ENCODE peak calls at places on chromosome 4, in seven cellular contexts. One of them, this sample, is unnamed.

GRCh38 chr4:173879286-173879908 is 349.4 kb upstream of the HAND2 start:
- DNase-seq in SJSA1: no peak
- DNase-seq in CD4-positive, alpha-beta T cell: no peak
- DNase-seq in AG04450: no peak
- DNase-seq in tibial nerve: no peak
- DNase-seq in thoracic aorta: no peak
- DNase-seq in lung: no peak
- DNase-seq in this sample: no peak

GRCh38 chr4:11194431-11194830 is 234.3 kb downstream of the HS3ST1 start:
- DNase-seq in SJSA1: no peak
- DNase-seq in CD4-positive, alpha-beta T cell: no peak
- DNase-seq in AG04450: no peak
- DNase-seq in tibial nerve: no peak
- DNase-seq in thoracic aorta: no peak
- DNase-seq in lung: no peak
- DNase-seq in this sample: no peak

GRCh38 chr4:71200944-71201533 is 137.8 kb upstream of the SLC4A4 start:
- DNase-seq in SJSA1: no peak
- DNase-seq in CD4-positive, alpha-beta T cell: no peak
- DNase-seq in AG04450: no peak
- DNase-seq in tibial nerve: no peak
- DNase-seq in thoracic aorta: no peak
- DNase-seq in lung: no peak
- DNase-seq in this sample: no peak

GRCh38 chr4:54017974-54018373 is 46.4 kb downstream of the CHIC2 start:
- DNase-seq in SJSA1: no peak
- DNase-seq in CD4-positive, alpha-beta T cell: no peak
- DNase-seq in AG04450: no peak
- DNase-seq in tibial nerve: no peak
- DNase-seq in thoracic aorta: no peak
- DNase-seq in lung: no peak
- DNase-seq in this sample: no peak

GRCh38 chr4:108045687-108046024 is 56.0 kb downstream of the HADH start:
- DNase-seq in SJSA1: no peak
- DNase-seq in CD4-positive, alpha-beta T cell: no peak
- DNase-seq in AG04450: no peak
- DNase-seq in tibial nerve: peak; percentile 18
- DNase-seq in thoracic aorta: no peak
- DNase-seq in lung: peak; percentile 57
- DNase-seq in this sample: no peak

GRCh38 chr4:104747635-104748034 is 252.9 kb upstream of the CXXC4 start:
- DNase-seq in SJSA1: no peak
- DNase-seq in CD4-positive, alpha-beta T cell: no peak
- DNase-seq in AG04450: no peak
- DNase-seq in tibial nerve: no peak
- DNase-seq in thoracic aorta: no peak
- DNase-seq in lung: no peak
- DNase-seq in this sample: no peak

GRCh38 chr4:56654238-56654632 is 26.9 kb downstream of the HOPX start:
- DNase-seq in SJSA1: no peak
- DNase-seq in CD4-positive, alpha-beta T cell: no peak
- DNase-seq in AG04450: no peak
- DNase-seq in tibial nerve: no peak
- DNase-seq in thoracic aorta: no peak
- DNase-seq in lung: no peak
- DNase-seq in this sample: no peak

GRCh38 chr4:79864470-79865190 is 208.4 kb downstream of the ANTXR2 start:
- DNase-seq in SJSA1: no peak
- DNase-seq in CD4-positive, alpha-beta T cell: no peak
- DNase-seq in AG04450: no peak
- DNase-seq in tibial nerve: no peak
- DNase-seq in thoracic aorta: no peak
- DNase-seq in lung: no peak
- DNase-seq in this sample: no peak

GRCh38 chr4:56197387-56197786 is 189.9 kb downstream of the AASDH start:
- DNase-seq in SJSA1: no peak
- DNase-seq in CD4-positive, alpha-beta T cell: no peak
- DNase-seq in AG04450: no peak
- DNase-seq in tibial nerve: no peak
- DNase-seq in thoracic aorta: no peak
- DNase-seq in lung: no peak
- DNase-seq in this sample: no peak

GRCh38 chr4:98113005-98113404 is 30.3 kb downstream of the STPG2 start:
- DNase-seq in SJSA1: no peak
- DNase-seq in CD4-positive, alpha-beta T cell: no peak
- DNase-seq in AG04450: no peak
- DNase-seq in tibial nerve: no peak
- DNase-seq in thoracic aorta: no peak
- DNase-seq in lung: no peak
- DNase-seq in this sample: no peak

GRCh38 chr4:86730310-86730709 is 118.9 kb downstream of the SLC10A6 start:
- DNase-seq in SJSA1: no peak
- DNase-seq in CD4-positive, alpha-beta T cell: no peak
- DNase-seq in AG04450: no peak
- DNase-seq in tibial nerve: no peak
- DNase-seq in thoracic aorta: no peak
- DNase-seq in lung: no peak
- DNase-seq in this sample: no peak

GRCh38 chr4:113741971-113742370 is 19.6 kb downstream of the CAMK2D start:
- DNase-seq in SJSA1: no peak
- DNase-seq in CD4-positive, alpha-beta T cell: no peak
- DNase-seq in AG04450: no peak
- DNase-seq in tibial nerve: no peak
- DNase-seq in thoracic aorta: no peak
- DNase-seq in lung: no peak
- DNase-seq in this sample: no peak

GRCh38 chr4:168815373-168816345 is 194.4 kb downstream of the CBR4 start:
- DNase-seq in SJSA1: peak; percentile 53
- DNase-seq in CD4-positive, alpha-beta T cell: no peak
- DNase-seq in AG04450: peak; percentile 86
- DNase-seq in tibial nerve: no peak
- DNase-seq in thoracic aorta: no peak
- DNase-seq in lung: no peak
- DNase-seq in this sample: no peak

GRCh38 chr4:112916868-112917267 is 132.6 kb upstream of the ANK2 start:
- DNase-seq in SJSA1: no peak
- DNase-seq in CD4-positive, alpha-beta T cell: no peak
- DNase-seq in AG04450: no peak
- DNase-seq in tibial nerve: no peak
- DNase-seq in thoracic aorta: no peak
- DNase-seq in lung: no peak
- DNase-seq in this sample: no peak

GRCh38 chr4:168437192-168437938 is 42.9 kb downstream of the DDX60L start:
- DNase-seq in SJSA1: no peak
- DNase-seq in CD4-positive, alpha-beta T cell: no peak
- DNase-seq in AG04450: no peak
- DNase-seq in tibial nerve: no peak
- DNase-seq in thoracic aorta: no peak
- DNase-seq in lung: no peak
- DNase-seq in this sample: no peak

GRCh38 chr4:186761281-186761897 is 37.7 kb upstream of the FAT1 start:
- DNase-seq in SJSA1: no peak
- DNase-seq in CD4-positive, alpha-beta T cell: no peak
- DNase-seq in AG04450: no peak
- DNase-seq in tibial nerve: no peak
- DNase-seq in thoracic aorta: no peak
- DNase-seq in lung: no peak
- DNase-seq in this sample: no peak

GRCh38 chr4:186759990-186760389 is 36.3 kb upstream of the FAT1 start:
- DNase-seq in SJSA1: no peak
- DNase-seq in CD4-positive, alpha-beta T cell: no peak
- DNase-seq in AG04450: no peak
- DNase-seq in tibial nerve: no peak
- DNase-seq in thoracic aorta: no peak
- DNase-seq in lung: no peak
- DNase-seq in this sample: no peak

GRCh38 chr4:186762361-186762760 is 38.7 kb upstream of the FAT1 start:
- DNase-seq in SJSA1: no peak
- DNase-seq in CD4-positive, alpha-beta T cell: no peak
- DNase-seq in AG04450: no peak
- DNase-seq in tibial nerve: no peak
- DNase-seq in thoracic aorta: no peak
- DNase-seq in lung: no peak
- DNase-seq in this sample: no peak

GRCh38 chr4:186758929-186759682 is 35.5 kb upstream of the FAT1 start:
- DNase-seq in SJSA1: no peak
- DNase-seq in CD4-positive, alpha-beta T cell: no peak
- DNase-seq in AG04450: no peak
- DNase-seq in tibial nerve: no peak
- DNase-seq in thoracic aorta: no peak
- DNase-seq in lung: no peak
- DNase-seq in this sample: no peak

DNA sequence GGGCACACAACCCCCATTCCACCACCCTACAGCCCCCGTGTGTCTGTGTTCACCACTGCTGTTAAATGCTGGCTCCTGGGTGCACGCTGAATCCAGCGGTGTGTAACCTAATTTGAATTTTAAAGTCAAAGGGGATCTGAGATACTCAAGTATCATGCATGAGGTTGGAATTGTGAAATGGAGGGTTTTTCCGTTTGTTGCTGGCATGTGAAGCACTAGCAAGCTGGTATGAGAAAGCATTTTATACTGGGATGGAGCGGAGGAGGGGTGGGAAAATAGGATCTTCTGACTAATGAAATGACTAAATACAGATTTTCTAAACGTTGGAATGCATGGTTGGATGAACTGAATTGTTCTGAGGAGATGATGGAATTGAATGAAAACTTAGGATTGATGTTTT is 36.9 kb upstream of the FAT1 start:
- DNase-seq in SJSA1: peak; percentile 62
- DNase-seq in CD4-positive, alpha-beta T cell: no peak
- DNase-seq in AG04450: no peak
- DNase-seq in tibial nerve: no peak
- DNase-seq in thoracic aorta: no peak
- DNase-seq in lung: no peak
- DNase-seq in this sample: no peak
- H3K27ac ChIP-seq in SJSA1: peak overlapping the region; percentile 88
- H3K27ac ChIP-seq in CD4-positive, alpha-beta T cell: no peak overlapping the region
- H3K27ac ChIP-seq in AG04450: peak overlapping the region; percentile 39
- H3K27ac ChIP-seq in tibial nerve: no peak overlapping the region
- H3K27ac ChIP-seq in thoracic aorta: no peak overlapping the region
- H3K27ac ChIP-seq in lung: no peak overlapping the region
- H3K27ac ChIP-seq in this sample: peak overlapping the region; percentile 37

GRCh38 chr4:628821-629635 is 3.7 kb downstream of the PDE6B start:
- DNase-seq in SJSA1: no peak
- DNase-seq in CD4-positive, alpha-beta T cell: no peak
- DNase-seq in AG04450: no peak
- DNase-seq in tibial nerve: no peak
- DNase-seq in thoracic aorta: no peak
- DNase-seq in lung: no peak
- DNase-seq in this sample: no peak

GRCh38 chr4:628346-628745 is 3.0 kb downstream of the PDE6B start:
- DNase-seq in SJSA1: no peak
- DNase-seq in CD4-positive, alpha-beta T cell: no peak
- DNase-seq in AG04450: no peak
- DNase-seq in tibial nerve: no peak
- DNase-seq in thoracic aorta: no peak
- DNase-seq in lung: no peak
- DNase-seq in this sample: no peak

GRCh38 chr4:629916-630641 is 4.7 kb downstream of the PDE6B start:
- DNase-seq in SJSA1: no peak
- DNase-seq in CD4-positive, alpha-beta T cell: no peak
- DNase-seq in AG04450: no peak
- DNase-seq in tibial nerve: no peak
- DNase-seq in thoracic aorta: no peak
- DNase-seq in lung: no peak
- DNase-seq in this sample: no peak

GRCh38 chr4:630661-631060 is 5.3 kb downstream of the PDE6B start:
- DNase-seq in SJSA1: no peak
- DNase-seq in CD4-positive, alpha-beta T cell: no peak
- DNase-seq in AG04450: no peak
- DNase-seq in tibial nerve: no peak
- DNase-seq in thoracic aorta: no peak
- DNase-seq in lung: no peak
- DNase-seq in this sample: no peak

GRCh38 chr4:629636-629915 is 4.2 kb downstream of the PDE6B start:
- DNase-seq in SJSA1: no peak
- DNase-seq in CD4-positive, alpha-beta T cell: no peak
- DNase-seq in AG04450: no peak
- DNase-seq in tibial nerve: no peak
- DNase-seq in thoracic aorta: no peak
- DNase-seq in lung: no peak
- DNase-seq in this sample: no peak
- H3K27ac ChIP-seq in SJSA1: no peak overlapping the region
- H3K27ac ChIP-seq in CD4-positive, alpha-beta T cell: no peak overlapping the region
- H3K27ac ChIP-seq in AG04450: no peak overlapping the region
- H3K27ac ChIP-seq in tibial nerve: no peak overlapping the region
- H3K27ac ChIP-seq in thoracic aorta: no peak overlapping the region
- H3K27ac ChIP-seq in lung: no peak overlapping the region
- H3K27ac ChIP-seq in this sample: no peak overlapping the region

DNA sequence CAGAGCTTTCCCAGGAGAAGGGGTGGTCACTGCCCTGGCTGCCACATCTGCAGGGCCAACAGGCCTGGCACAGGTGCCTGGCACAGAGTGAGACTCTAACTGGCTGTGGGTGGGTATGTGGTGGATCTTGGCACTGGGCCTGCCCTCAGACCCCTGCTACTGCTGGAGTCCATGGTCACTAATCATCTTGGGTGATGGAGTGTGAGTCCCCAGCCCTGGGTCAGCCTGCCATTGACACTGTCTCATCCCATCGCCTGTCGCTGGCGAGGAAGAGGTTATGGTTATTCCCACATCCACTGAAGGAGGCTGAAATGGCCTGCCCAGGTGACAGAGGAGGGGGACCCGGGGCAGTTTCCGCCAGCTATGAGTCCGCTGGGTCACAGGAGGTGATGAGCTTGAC is 55.2 kb downstream of the ABLIM2 start:
- DNase-seq in SJSA1: no peak
- DNase-seq in CD4-positive, alpha-beta T cell: no peak
- DNase-seq in AG04450: no peak
- DNase-seq in tibial nerve: no peak
- DNase-seq in thoracic aorta: no peak
- DNase-seq in lung: no peak
- DNase-seq in this sample: no peak
- H3K27ac ChIP-seq in SJSA1: no peak overlapping the region
- H3K27ac ChIP-seq in CD4-positive, alpha-beta T cell: no peak overlapping the region
- H3K27ac ChIP-seq in AG04450: no peak overlapping the region
- H3K27ac ChIP-seq in tibial nerve: peak overlapping the region; percentile 91
- H3K27ac ChIP-seq in thoracic aorta: no peak overlapping the region
- H3K27ac ChIP-seq in lung: no peak overlapping the region
- H3K27ac ChIP-seq in this sample: no peak overlapping the region

DNA sequence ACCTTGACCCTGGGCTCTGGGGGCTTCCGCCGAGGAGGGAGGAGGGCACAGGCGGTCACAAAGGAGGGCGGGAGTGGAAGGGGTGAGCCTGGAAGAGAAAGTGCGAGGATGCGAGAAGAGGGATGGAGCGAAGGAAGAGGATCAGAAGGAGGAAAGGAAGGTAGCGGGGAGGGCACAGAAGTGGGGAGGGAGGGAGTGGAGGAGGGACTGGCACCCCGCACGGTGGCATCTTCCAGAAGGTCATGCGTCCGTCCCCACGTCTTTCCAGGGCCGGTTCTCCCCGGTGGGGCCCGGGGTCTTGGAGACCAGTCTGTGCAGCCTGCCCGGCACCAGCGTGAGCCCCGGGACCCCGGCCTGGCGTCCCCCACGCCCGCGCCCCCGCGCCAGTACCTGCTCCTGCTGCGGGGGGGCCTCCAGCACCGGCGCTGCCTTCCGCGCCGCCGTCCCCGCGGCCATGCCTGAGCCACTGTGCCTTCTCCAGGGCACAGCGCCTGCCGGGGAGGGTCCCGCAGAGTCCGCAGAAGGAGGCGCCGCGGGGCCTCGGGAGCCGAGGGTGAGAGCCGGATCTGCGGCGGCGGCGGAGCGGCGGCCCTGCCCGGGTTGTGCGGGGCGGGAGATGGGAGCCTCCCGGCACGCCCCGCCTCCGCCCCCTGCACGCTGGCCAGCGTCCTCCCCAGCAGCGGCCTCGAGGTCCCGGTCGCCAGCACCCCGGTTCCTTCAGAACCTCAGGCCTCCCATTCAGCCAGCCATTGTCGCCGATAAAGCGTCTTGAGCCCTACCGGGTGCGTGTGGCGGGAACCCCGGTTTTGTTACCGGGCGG is at the start of gene RNF175:
- DNase-seq in SJSA1: no peak
- DNase-seq in CD4-positive, alpha-beta T cell: peak; percentile 8
- DNase-seq in AG04450: no peak
- DNase-seq in tibial nerve: no peak
- DNase-seq in thoracic aorta: no peak
- DNase-seq in lung: no peak
- DNase-seq in this sample: no peak
- H3K27ac ChIP-seq in SJSA1: no peak within 1 kb of the TSS
- H3K27ac ChIP-seq in CD4-positive, alpha-beta T cell: no peak within 1 kb of the TSS
- H3K27ac ChIP-seq in AG04450: no peak within 1 kb of the TSS
- H3K27ac ChIP-seq in tibial nerve: no peak within 1 kb of the TSS
- H3K27ac ChIP-seq in thoracic aorta: no peak within 1 kb of the TSS
- H3K27ac ChIP-seq in lung: no peak within 1 kb of the TSS
- H3K27ac ChIP-seq in this sample: no peak within 1 kb of the TSS